ENCODE peak calls at places on chromosomes 7 and 10, in seven cellular contexts. L is Caco-2, Q is left ventricle myocardium superior, V is AG10803, O is stromal cell of bone marrow, G is pancreas, Y is GM03348. M is an unnamed sample.

GRCh38 chr10:99234067-99234738 is 1.4 kb downstream of the HPSE2 start:
- DNase-seq in L (no peak), Q (peak), V (peak), O (peak), G (peak), Y (peak), M (no peak)

GRCh38 chr10:3755440-3756359 is 29.3 kb downstream of the KLF6 start:
- DNase-seq in L (peak), Q (no peak), V (peak), O (no peak), G (no peak), Y (no peak), M (no peak)

GRCh38 chr10:126262971-126263370 is 125.3 kb downstream of the ADAM12 start:
- DNase-seq in L (no peak), Q (no peak), V (peak), O (no peak), G (no peak), Y (peak), M (no peak)

GRCh38 chr10:13053794-13054462 is 46.0 kb upstream of the OPTN start:
- DNase-seq in L (peak), Q (no peak), V (no peak), O (no peak), G (no peak), Y (no peak), M (no peak)

GRCh38 chr7:8103282-8103681 is 134.7 kb downstream of the GLCCI1 start:
- DNase-seq in L (no peak), Q (no peak), V (no peak), O (no peak), G (no peak), Y (no peak), M (no peak)

GRCh38 chr10:35217458-35217857 is 90.8 kb downstream of the CREM start:
- DNase-seq in L (no peak), Q (no peak), V (no peak), O (no peak), G (no peak), Y (no peak), M (no peak)

GRCh38 chr7:116792813-116793212 is 69.6 kb upstream of the CAPZA2 start:
- DNase-seq in L (no peak), Q (no peak), V (no peak), O (no peak), G (no peak), Y (no peak), M (no peak)

GRCh38 chr7:54112568-54112967 is 429.6 kb upstream of the VSTM2A start:
- DNase-seq in L (no peak), Q (no peak), V (no peak), O (no peak), G (no peak), Y (no peak), M (no peak)

GRCh38 chr7:137986252-137987010 is 15.5 kb downstream of the CREB3L2 start:
- DNase-seq in L (no peak), Q (no peak), V (peak), O (peak), G (no peak), Y (peak), M (no peak)

GRCh38 chr7:16660702-16661464 is 14.9 kb downstream of the BZW2 start:
- DNase-seq in L (peak), Q (no peak), V (peak), O (no peak), G (no peak), Y (no peak), M (no peak)

GRCh38 chr10:33293081-33293480 is 41.4 kb downstream of the NRP1 start:
- DNase-seq in L (no peak), Q (no peak), V (peak), O (no peak), G (no peak), Y (no peak), M (no peak)

GRCh38 chr10:73495884-73496674 is at the start of gene PPP3CB:
- DNase-seq in L (peak), Q (peak), V (peak), O (peak), G (peak), Y (peak), M (peak)

GRCh38 chr7:5629941-5630340 is 151.5 kb downstream of the RNF216 start:
- DNase-seq in L (no peak), Q (no peak), V (peak), O (peak), G (no peak), Y (peak), M (no peak)

GRCh38 chr7:27462575-27463270 is 200.0 kb downstream of the HIBADH start:
- DNase-seq in L (no peak), Q (no peak), V (no peak), O (no peak), G (no peak), Y (no peak), M (no peak)

GRCh38 chr7:152050547-152050971 is 25.1 kb downstream of the GALNT11 start:
- DNase-seq in L (no peak), Q (no peak), V (peak), O (peak), G (no peak), Y (no peak), M (no peak)

GRCh38 chr10:152915-153314 is 17.7 kb downstream of the ZMYND11 start:
- DNase-seq in L (no peak), Q (no peak), V (no peak), O (no peak), G (no peak), Y (no peak), M (no peak)

GRCh38 chr7:101880536-101881443 is 63.4 kb downstream of the CUX1 start:
- DNase-seq in L (no peak), Q (no peak), V (peak), O (no peak), G (no peak), Y (no peak), M (no peak)

GRCh38 chr10:131679926-131680325 is 220.9 kb upstream of the PPP2R2D start:
- DNase-seq in L (no peak), Q (no peak), V (no peak), O (no peak), G (no peak), Y (no peak), M (no peak)

GRCh38 chr7:129908181-129908580 is 44.6 kb downstream of the UBE2H start:
- DNase-seq in L (no peak), Q (no peak), V (peak), O (no peak), G (no peak), Y (peak), M (no peak)

GRCh38 chr10:3682745-3683144 is 102.3 kb downstream of the KLF6 start:
- DNase-seq in L (no peak), Q (no peak), V (no peak), O (no peak), G (no peak), Y (no peak), M (no peak)

GRCh38 chr7:107659666-107660065 is 962 bp upstream of the SLC26A4 start:
- DNase-seq in L (no peak), Q (no peak), V (peak), O (peak), G (no peak), Y (peak), M (no peak)

GRCh38 chr10:26946103-26946907 is 85.5 kb upstream of the ABI1 start:
- DNase-seq in L (no peak), Q (no peak), V (no peak), O (no peak), G (no peak), Y (no peak), M (no peak)

GRCh38 chr10:93412801-93413200 is 69.3 kb downstream of the MYOF start:
- DNase-seq in L (no peak), Q (no peak), V (no peak), O (no peak), G (no peak), Y (no peak), M (no peak)

GRCh38 chr10:91653214-91653875 is 20.5 kb upstream of the PPP1R3C start:
- DNase-seq in L (no peak), Q (no peak), V (peak), O (peak), G (no peak), Y (peak), M (no peak)

GRCh38 chr10:46515402-46516192 is 40.9 kb downstream of the GPRIN2 start:
- DNase-seq in L (no peak), Q (no peak), V (no peak), O (no peak), G (no peak), Y (no peak), M (no peak)

GRCh38 chr7:67854236-67854635 is 857.6 kb downstream of the TYW1 start:
- DNase-seq in L (no peak), Q (no peak), V (peak), O (peak), G (no peak), Y (peak), M (no peak)

GRCh38 chr10:5911670-5912069 is 21.6 kb downstream of the FBH1 start:
- DNase-seq in L (no peak), Q (no peak), V (no peak), O (no peak), G (no peak), Y (no peak), M (no peak)

GRCh38 chr7:17444673-17445072 is 146.2 kb downstream of the AHR start:
- DNase-seq in L (no peak), Q (no peak), V (no peak), O (no peak), G (no peak), Y (peak), M (no peak)

GRCh38 chr10:47165168-47165710 is 134.8 kb upstream of the GDF10 start:
- DNase-seq in L (no peak), Q (no peak), V (no peak), O (no peak), G (no peak), Y (no peak), M (no peak)

GRCh38 chr10:132768346-132769248 is 17.4 kb downstream of the NKX6-2 start:
- DNase-seq in L (no peak), Q (no peak), V (no peak), O (no peak), G (no peak), Y (no peak), M (no peak)

M was measured in coronary artery.